ENCODE peak calls at places on chromosome 22, in nine cellular contexts. T is heart left ventricle, Q is IMR-90, V is right lobe of liver, M is esophagus muscularis mucosa, F is Peyer's patch, Z is adrenal gland, D is endothelial cell of umbilical vein, J is body of pancreas. U is an unnamed sample. For H3K4me1, the result is how much of the 10 kb centered on the place peaks cover.

GRCh38 chr22:22666307-22667091 is 22.1 kb downstream of the GGTLC2 start:
- DNase-seq in Z (peak), D (peak), F (peak), M (no peak), V (peak), T (no peak), Q (peak), J (peak), U (no peak)

GRCh38 chr22:37316875-37317371 is 34.6 kb downstream of the CYTH4 start:
- DNase-seq in Z (peak), T (peak), F (peak), M (peak), Q (peak), V (peak), J (peak), D (peak), U (peak)

GRCh38 chr22:43811777-43812148 is 342 bp downstream of the EFCAB6 start:
- DNase-seq in Z (peak), M (peak), Q (peak), F (no peak), J (no peak), D (no peak), V (no peak), T (no peak), U (no peak)

GRCh38 chr22:47965896-47966295 is 1203.4 kb downstream of the TBC1D22A start:
- DNase-seq in Z (no peak), D (no peak), F (no peak), V (no peak), M (peak), Q (no peak), T (no peak), J (no peak), U (no peak)

GRCh38 chr22:33438273-33438672 is 380.1 kb upstream of the SYN3 start:
- DNase-seq in M (no peak), Q (peak), Z (no peak), D (no peak), F (no peak), T (no peak), J (no peak), V (no peak), U (no peak)

GRCh38 chr22:49111085-49111484 is 716.6 kb downstream of the BRD1 start:
- DNase-seq in Z (no peak), J (no peak), Q (no peak), T (no peak), D (no peak), M (no peak), V (no peak), F (no peak), U (no peak)

GRCh38 chr22:33272180-33272579 is 214.0 kb upstream of the SYN3 start:
- DNase-seq in Z (no peak), M (no peak), Q (no peak), T (no peak), J (peak), D (no peak), V (no peak), F (no peak), U (no peak)

GRCh38 chr22:19520007-19520406 is 4.2 kb downstream of the CLDN5 start:
- DNase-seq in F (peak), D (no peak), T (no peak), M (no peak), J (no peak), V (no peak), Q (no peak), Z (no peak), U (no peak)

GRCh38 chr22:30887418-30887817 is 81.2 kb downstream of the MORC2 start:
- DNase-seq in V (no peak), T (no peak), F (no peak), D (no peak), J (no peak), Q (no peak), M (no peak), Z (no peak), U (no peak)

GRCh38 chr22:40030757-40031092 is 36.0 kb downstream of the FAM83F start:
- DNase-seq in V (no peak), Z (no peak), J (no peak), D (no peak), F (peak), T (no peak), Q (no peak), M (no peak), U (no peak)

GRCh38 chr22:28801845-28802594 is 1.7 kb upstream of the XBP1 start:
- DNase-seq in V (peak), F (peak), Z (no peak), T (no peak), J (peak), Q (no peak), D (peak), M (no peak), U (peak)

GRCh38 chr22:50247748-50248147 is 2.9 kb upstream of the TUBGCP6 start:
- DNase-seq in M (no peak), Z (peak), F (peak), J (no peak), Q (peak), T (no peak), D (peak), V (no peak), U (no peak)

GRCh38 chr22:50620861-50621490 is 7.0 kb downstream of the ARSA start:
- DNase-seq in M (no peak), F (peak), D (no peak), V (no peak), Q (no peak), J (no peak), Z (no peak), T (no peak), U (no peak)

GRCh38 chr22:30816413-30816812 is 121.7 kb downstream of the OSBP2 start:
- DNase-seq in F (peak), V (no peak), Z (no peak), M (no peak), J (no peak), D (no peak), T (no peak), Q (no peak), U (no peak)

GRCh38 chr22:23184100-23184763 is 3.9 kb downstream of the BCR start:
- DNase-seq in D (no peak), Z (no peak), V (no peak), Q (no peak), M (no peak), F (no peak), T (no peak), J (no peak), U (no peak)

GRCh38 chr22:23113847-23114720 is 27.7 kb downstream of the RSPH14 start:
- DNase-seq in D (no peak), F (no peak), Z (no peak), T (no peak), Q (no peak), J (no peak), M (no peak), V (no peak), U (no peak)

GRCh38 chr22:50621948-50622722 is 5.8 kb downstream of the ARSA start:
- DNase-seq in V (no peak), Q (no peak), Z (no peak), F (peak), M (no peak), T (no peak), D (no peak), J (peak), U (no peak)

GRCh38 chr22:38570841-38571364 is 920 bp upstream of the DMC1 start:
- DNase-seq in Z (peak), J (peak), F (peak), V (no peak), M (no peak), T (peak), Q (peak), D (no peak), U (no peak)

GRCh38 chr22:41445171-41446056 is 1.2 kb downstream of the TOB2 start:
- DNase-seq in J (peak), Z (peak), M (no peak), Q (no peak), D (peak), V (peak), F (peak), T (no peak), U (peak)
- H3K4me1 ChIP-seq in J (under half), Z (under half), M (under half), Q (under half), D (under half), V (under half), F (under half), T (under half), U (under half)

GRCh38 chr22:46734830-46735453 is 3.1 kb downstream of the CERK start:
- DNase-seq in M (no peak), V (peak), T (no peak), Z (peak), J (peak), F (peak), Q (no peak), D (peak), U (no peak)
- TF ChIP-seq POLR2A in M (no peak), V (peak), T (no peak), Z (no peak), J (peak), F (no peak), Q (no peak), D (peak), U (no peak)

GRCh38 chr22:20551805-20552449 is 44.5 kb downstream of the MED15 start:
- DNase-seq in V (no peak), Z (no peak), T (peak), D (peak), J (peak), M (no peak), F (no peak), Q (no peak), U (no peak)

GRCh38 chr22:20550851-20551744 is 43.7 kb downstream of the MED15 start:
- DNase-seq in Z (peak), T (peak), V (no peak), D (peak), M (no peak), J (no peak), Q (peak), F (no peak), U (peak)

GRCh38 chr22:20549232-20549841 is 41.9 kb downstream of the MED15 start:
- DNase-seq in J (no peak), Z (peak), F (peak), V (peak), Q (no peak), M (no peak), D (peak), T (peak), U (peak)

GRCh38 chr22:20548806-20549205 is 41.4 kb downstream of the MED15 start:
- DNase-seq in T (peak), Z (no peak), F (no peak), J (no peak), D (no peak), V (peak), M (no peak), Q (no peak), U (no peak)

DNA sequence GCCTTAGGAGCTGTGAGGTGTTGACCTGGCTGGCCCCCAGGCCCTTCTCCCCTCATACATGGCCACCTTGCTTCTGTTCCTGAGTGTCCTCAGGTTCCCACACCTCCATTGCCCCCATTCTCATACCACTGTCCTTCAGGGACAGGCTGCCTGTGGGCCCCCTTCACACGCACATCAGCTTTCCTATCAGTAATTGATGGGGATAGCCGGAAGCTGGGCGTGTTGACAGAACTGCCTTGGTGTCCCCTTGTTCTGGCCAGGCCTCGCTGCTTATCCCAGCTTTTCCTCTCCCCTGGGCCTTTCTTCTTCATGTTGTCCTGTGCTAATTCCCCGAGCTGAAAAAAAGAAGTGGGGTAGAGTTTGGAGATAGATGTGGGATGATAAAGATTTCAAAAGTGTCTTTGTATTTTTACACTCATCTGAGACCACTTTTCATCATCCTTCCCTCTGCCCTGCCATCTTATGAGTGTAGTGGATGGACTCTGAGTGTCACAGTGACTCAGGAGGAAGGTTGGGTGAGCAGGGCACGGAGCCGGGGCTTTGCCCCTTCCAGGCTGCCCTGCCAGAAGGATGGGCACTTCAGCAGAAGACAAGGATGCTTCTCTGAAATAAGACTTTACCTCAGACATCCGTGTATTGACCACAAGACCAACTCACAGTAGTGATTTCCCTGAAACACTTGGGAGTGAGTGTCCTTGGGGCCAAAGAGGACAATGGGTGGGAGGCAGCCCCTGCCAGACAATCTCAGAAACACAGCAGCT is 42.8 kb downstream of the MED15 start:
- DNase-seq in F (no peak), Z (no peak), Q (no peak), T (peak), M (no peak), J (no peak), V (peak), D (no peak), U (no peak)
- H3K4me1 ChIP-seq in F (half or more), Z (half or more), Q (half or more), T (half or more), M (half or more), J (under half), V (under half), D (half or more), U (half or more)

GRCh38 chr22:42662114-42663021 is 13.2 kb upstream of the CYB5R3 start:
- DNase-seq in M (no peak), T (peak), Z (peak), D (peak), F (peak), V (peak), Q (peak), J (peak), U (peak)
- TF ChIP-seq POLR2A in M (no peak), T (no peak), Z (no peak), D (peak), F (no peak), V (no peak), Q (peak), J (peak), U (peak)

GRCh38 chr22:20937031-20937793 is 20.0 kb downstream of the CRKL start:
- DNase-seq in F (no peak), Q (no peak), V (no peak), J (peak), Z (no peak), D (no peak), M (no peak), T (no peak), U (no peak)
- H3K4me1 ChIP-seq in F (half or more), Q (under half), V (under half), J (half or more), Z (under half), D (under half), M (half or more), T (half or more), U (under half)

DNA sequence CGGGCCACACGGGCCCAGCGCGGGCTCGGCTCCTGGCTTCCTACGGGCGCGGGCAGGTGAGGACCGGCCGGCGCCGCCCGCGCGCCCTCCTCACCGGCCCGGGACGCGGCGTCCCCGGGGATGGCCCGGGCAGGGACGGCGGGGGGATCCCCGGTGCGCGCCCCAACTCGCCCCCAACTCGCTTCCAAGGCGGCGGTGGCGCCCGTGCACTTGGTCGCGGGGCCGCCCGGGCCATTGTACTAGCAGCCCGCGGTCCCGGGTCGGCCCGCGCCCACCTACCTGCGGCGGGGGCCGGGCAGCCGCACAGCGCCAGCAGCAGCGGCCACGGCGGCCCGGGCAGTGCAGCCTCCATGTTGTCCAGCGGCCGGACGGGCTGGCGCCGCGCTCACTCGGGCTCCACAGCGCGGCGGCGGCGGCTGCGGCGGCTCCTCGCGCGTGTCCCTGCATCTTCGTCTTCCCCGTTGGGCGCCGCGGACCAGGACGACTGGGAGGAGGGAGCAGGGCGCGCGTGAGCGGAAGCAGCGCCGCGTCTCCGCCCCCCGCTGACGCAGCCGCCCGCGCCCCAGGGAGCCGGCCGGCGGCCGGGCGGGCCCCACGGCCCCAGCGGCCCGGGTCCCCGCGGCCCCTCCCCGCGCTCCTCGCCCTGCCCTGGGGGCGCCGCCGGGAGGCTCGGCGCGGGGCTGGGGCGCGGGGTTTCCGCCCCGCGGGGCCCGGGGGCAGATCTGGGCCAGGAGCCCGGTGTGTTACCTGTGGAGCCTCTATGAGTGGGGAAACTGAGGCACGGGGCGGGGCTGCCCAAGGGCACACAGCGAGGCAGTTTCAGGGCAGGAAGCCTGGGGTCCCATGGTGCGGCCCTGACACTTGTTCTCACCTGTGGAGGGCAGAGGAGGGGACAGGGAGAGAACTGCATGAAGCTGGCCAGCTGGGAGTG is 159.3 kb upstream of the GRK3 start:
- DNase-seq in J (peak), F (peak), Z (peak), V (peak), Q (peak), D (no peak), M (no peak), T (peak), U (peak)
- TF ChIP-seq POLR2A in J (peak), F (peak), Z (peak), V (peak), Q (peak), D (peak), M (no peak), T (no peak), U (peak)

U was measured in ovary.